ENCODE peak calls at places on chromosome 16, in four cellular contexts. W is tibial artery, G is right lobe of liver, U is body of pancreas. M is an unnamed sample. For H3K4me1, the result is how much of the 10 kb centered on the place peaks cover.

GRCh38 chr16:66328282-66328681 is 38.2 kb upstream of the CDH5 start:
- DNase-seq in W (no peak), G (no peak), U (no peak), M (no peak)

GRCh38 chr16:17273142-17273561 is 197.6 kb downstream of the XYLT1 start:
- DNase-seq in W (no peak), G (no peak), U (peak), M (no peak)

GRCh38 chr16:89720520-89720858 is 209 bp downstream of the VPS9D1 start:
- DNase-seq in W (no peak), G (peak), U (peak), M (no peak)

GRCh38 chr16:75494696-75495601 is at the start of gene CHST6:
- DNase-seq in W (no peak), G (peak), U (peak), M (no peak)

GRCh38 chr16:28910046-28911031 is 14.7 kb downstream of the RABEP2 start:
- DNase-seq in W (no peak), G (no peak), U (no peak), M (no peak)

GRCh38 chr16:55842369-55843104 is 9.6 kb upstream of the CES1 start:
- DNase-seq in W (no peak), G (no peak), U (peak), M (peak)

GRCh38 chr16:76574651-76575050 is 297.4 kb downstream of the CNTNAP4 start:
- DNase-seq in W (no peak), G (no peak), U (no peak), M (no peak)

GRCh38 chr16:19505600-19506303 is 16.1 kb downstream of the GDE1 start:
- DNase-seq in W (no peak), G (no peak), U (no peak), M (peak)

GRCh38 chr16:18833707-18834505 is 32.6 kb upstream of the ARL6IP1 start:
- DNase-seq in W (no peak), G (no peak), U (no peak), M (no peak)

GRCh38 chr16:25635449-25635848 is 56.3 kb upstream of the HS3ST4 start:
- DNase-seq in W (no peak), G (no peak), U (no peak), M (no peak)

GRCh38 chr16:46970089-46970488 is 3.4 kb downstream of the DNAJA2 start:
- DNase-seq in W (no peak), G (peak), U (peak), M (no peak)

GRCh38 chr16:77169650-77170236 is 21.2 kb upstream of the MON1B start:
- DNase-seq in W (no peak), G (no peak), U (peak), M (no peak)

GRCh38 chr16:50626868-50627267 is 54.2 kb downstream of the SNX20 start:
- DNase-seq in W (no peak), G (no peak), U (no peak), M (no peak)

GRCh38 chr16:79748629-79749028 is 148.1 kb upstream of the MAF start:
- DNase-seq in W (no peak), G (no peak), U (no peak), M (no peak)

GRCh38 chr16:54077412-54077821 is 209.2 kb downstream of the IRX3 start:
- DNase-seq in W (no peak), G (no peak), U (no peak), M (no peak)

GRCh38 chr16:53664724-53665345 is 38.8 kb downstream of the RPGRIP1L start:
- DNase-seq in W (no peak), G (no peak), U (no peak), M (no peak)

GRCh38 chr16:26464576-26465266 is 602.0 kb upstream of the C16orf82 start:
- DNase-seq in W (no peak), G (no peak), U (no peak), M (no peak)

GRCh38 chr16:20216818-20217217 is 110.5 kb downstream of the GP2 start:
- DNase-seq in W (no peak), G (no peak), U (no peak), M (no peak)

GRCh38 chr16:1492923-1493745 is at the start of gene TELO2:
- DNase-seq in W (peak), G (peak), U (peak), M (peak)

GRCh38 chr16:1493746-1494094 is 560 bp downstream of the TELO2 start:
- DNase-seq in W (no peak), G (no peak), U (no peak), M (no peak)

GRCh38 chr16:1491327-1491726 is 1.8 kb upstream of the TELO2 start:
- DNase-seq in W (no peak), G (no peak), U (no peak), M (no peak)

GRCh38 chr16:1494129-1494640 is 1.0 kb downstream of the TELO2 start:
- DNase-seq in W (peak), G (peak), U (peak), M (no peak)

DNA sequence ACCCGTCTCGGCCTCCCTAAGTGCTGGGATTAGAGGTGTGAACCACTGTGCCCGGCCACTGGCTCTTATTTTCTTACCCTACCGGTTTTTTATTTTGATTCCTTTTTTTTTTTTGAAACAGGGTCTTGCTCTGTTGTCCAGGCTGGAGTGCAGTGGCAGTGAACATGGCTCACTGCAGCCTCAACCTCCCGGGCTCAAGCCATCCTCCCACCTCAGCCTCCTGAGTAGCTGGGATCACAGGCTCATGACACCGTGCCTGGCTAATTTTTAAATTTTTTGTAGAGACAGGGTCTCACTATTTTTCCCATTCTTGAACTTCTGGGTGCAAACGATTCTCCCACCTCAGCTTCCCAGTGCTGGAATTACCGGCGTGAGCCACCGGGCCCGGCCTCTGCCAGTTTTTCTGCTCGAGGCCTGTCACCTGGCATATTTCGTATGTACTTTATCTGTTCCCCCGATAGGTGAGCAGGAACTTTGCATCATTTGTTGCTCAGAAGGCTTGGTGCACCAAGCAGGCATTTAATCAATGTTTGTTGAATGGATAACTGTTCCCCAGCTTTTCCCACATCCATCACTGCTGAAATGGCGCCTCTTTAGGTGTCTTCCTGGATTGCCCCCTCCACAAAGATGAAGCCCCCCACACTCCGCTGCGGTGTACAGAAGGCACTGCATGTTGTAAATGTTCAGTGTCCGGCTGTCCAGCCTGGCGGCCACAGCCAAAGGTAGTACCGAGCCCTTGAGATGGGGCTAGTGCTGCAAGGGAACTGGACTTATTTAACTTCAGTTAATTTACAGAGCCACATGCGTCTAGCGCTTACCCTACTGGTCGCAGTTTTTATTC is 858 bp upstream of the TELO2 start:
- DNase-seq in W (no peak), G (no peak), U (no peak), M (no peak)
- H3K27ac ChIP-seq in W (peak), G (peak), U (peak), M (peak)

GRCh38 chr16:57273359-57273758 is 11.1 kb downstream of the PLLP start:
- DNase-seq in W (no peak), G (no peak), U (no peak), M (no peak)
- H3K4me1 ChIP-seq in W (under half), G (under half), U (half or more), M (under half)

GRCh38 chr16:1285669-1286491 is 23.6 kb upstream of the UBE2I start:
- DNase-seq in W (no peak), G (no peak), U (no peak), M (no peak)
- TF ChIP-seq CTCF in W (no peak), G (no peak), U (no peak), M (no peak)

DNA sequence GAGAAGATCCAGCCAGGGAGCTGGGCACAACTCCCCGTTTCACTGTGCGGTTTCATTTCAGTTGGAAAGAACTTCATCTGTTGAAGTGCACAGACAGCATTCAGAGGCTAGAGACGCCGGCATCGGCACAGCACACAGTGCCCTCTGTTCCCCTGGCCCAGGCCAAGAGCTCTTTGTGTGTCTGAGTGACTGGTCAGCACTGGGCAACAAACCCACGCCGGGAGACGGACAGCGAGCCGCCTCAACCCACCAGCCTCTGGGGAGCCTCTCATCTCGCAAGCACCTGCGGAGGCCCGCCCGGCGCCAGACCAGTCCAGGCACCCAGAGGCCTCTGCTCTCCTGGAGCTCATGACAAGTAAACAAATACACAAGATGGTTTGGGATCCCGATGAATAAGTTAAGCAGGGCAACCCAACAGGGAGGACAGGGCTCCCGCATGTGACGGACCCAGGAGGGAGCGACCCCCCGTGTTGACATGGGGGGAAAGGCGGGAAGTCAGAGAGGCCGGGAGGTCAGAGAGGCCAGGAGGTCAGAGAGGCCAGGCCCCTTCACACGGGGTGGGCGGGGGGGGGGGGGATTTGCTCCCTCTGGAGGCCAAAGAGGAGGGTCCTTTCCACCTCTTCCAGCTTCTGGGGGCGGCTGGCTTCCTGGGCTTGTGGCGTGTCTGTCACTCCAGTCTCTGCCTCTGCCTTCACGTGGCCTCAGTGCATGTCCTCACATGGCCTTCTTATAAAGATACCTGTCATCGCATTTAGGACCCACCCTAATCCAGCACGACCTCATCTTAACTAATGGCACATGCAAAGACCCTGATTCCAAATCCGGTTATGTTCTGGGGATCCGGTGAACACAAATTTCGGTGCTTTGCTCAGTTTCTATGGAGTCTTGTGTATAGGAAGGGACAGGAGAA is 25.8 kb upstream of the KLHDC4 start:
- DNase-seq in W (no peak), G (peak), U (no peak), M (no peak)
- H3K27ac ChIP-seq in W (peak), G (peak), U (no peak), M (peak)

GRCh38 chr16:11738742-11739544 is 3.7 kb downstream of the TXNDC11 start:
- DNase-seq in W (no peak), G (no peak), U (no peak), M (no peak)

GRCh38 chr16:11740567-11740966 is 2.1 kb downstream of the TXNDC11 start:
- DNase-seq in W (no peak), G (no peak), U (no peak), M (no peak)

GRCh38 chr16:11736903-11737302 is 5.8 kb downstream of the TXNDC11 start:
- DNase-seq in W (no peak), G (no peak), U (no peak), M (no peak)

GRCh38 chr16:11735801-11736200 is 6.9 kb downstream of the TXNDC11 start:
- DNase-seq in W (no peak), G (no peak), U (no peak), M (no peak)

GRCh38 chr16:11737678-11738077 is 5.0 kb downstream of the TXNDC11 start:
- DNase-seq in W (no peak), G (no peak), U (no peak), M (no peak)
- H3K4me1 ChIP-seq in W (half or more), G (half or more), U (half or more), M (under half)

DNA sequence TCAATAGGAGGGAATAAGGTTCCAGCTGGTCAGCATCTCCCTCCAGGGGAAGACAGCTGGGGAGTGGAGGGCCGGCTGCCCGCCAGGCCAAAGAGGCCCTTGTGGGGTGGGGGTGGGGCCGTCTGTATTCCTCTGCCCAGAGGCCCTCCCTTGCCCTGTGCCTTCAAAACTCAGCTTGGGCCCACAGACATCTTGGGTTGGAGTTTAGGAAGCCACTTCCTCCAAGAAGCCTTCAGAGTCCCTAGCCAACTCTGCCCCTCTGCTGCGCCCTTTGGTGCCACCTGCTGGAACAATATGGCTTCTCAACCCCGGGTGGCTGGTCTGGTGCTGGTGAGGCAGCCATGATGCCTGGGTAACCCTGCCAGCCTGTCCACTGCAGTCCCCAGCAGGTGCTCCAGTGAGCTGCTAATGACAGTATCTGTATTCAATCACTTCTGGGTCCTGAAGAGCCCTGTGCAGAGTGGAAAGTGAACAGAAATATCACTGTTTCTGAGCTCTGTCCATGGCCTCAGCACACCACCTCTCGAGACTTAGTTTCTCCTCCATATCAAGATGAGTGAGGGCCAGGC is 16.7 kb downstream of the HSD11B2 start:
- DNase-seq in W (no peak), G (no peak), U (peak), M (no peak)
- TF ChIP-seq CTCF in W (peak), G (peak), U (peak), M (peak)

GRCh38 chr16:84821728-84822676 is 2.2 kb downstream of the CRISPLD2 start:
- DNase-seq in W (no peak), G (no peak), U (no peak), M (no peak)
- H3K27ac ChIP-seq in W (peak), G (peak), U (no peak), M (peak)

M was measured in tibial nerve.